ENCODE peak calls at places on chromosomes 12 and 14, in ten cellular contexts. A is upper lobe of left lung, E is thyroid gland, F is spleen, Z is A549, W is uterus, X is endothelial cell of umbilical vein, K is suprapubic skin, P is gastrocnemius medialis, O is IMR-90. M is an unnamed sample.

GRCh38 chr12:90791445-90791844 is 163.5 kb downstream of the CCER1 start:
- DNase-seq in A (no peak), E (no peak), F (no peak), Z (no peak), W (no peak), X (no peak), K (no peak), P (no peak), O (no peak), M (no peak)

GRCh38 chr14:80698974-80699373 is 242.6 kb downstream of the CEP128 start:
- DNase-seq in A (no peak), E (no peak), F (no peak), Z (no peak), W (no peak), X (no peak), K (no peak), P (no peak), O (no peak), M (no peak)

GRCh38 chr12:26971963-26972362 is 33.7 kb downstream of the FGFR1OP2 start:
- DNase-seq in A (no peak), E (no peak), F (no peak), Z (no peak), W (no peak), X (no peak), K (no peak), P (no peak), O (no peak), M (no peak)

GRCh38 chr12:89357297-89357730 is 5.0 kb upstream of the DUSP6 start:
- DNase-seq in A (no peak), E (no peak), F (no peak), Z (no peak), W (no peak), X (no peak), K (no peak), P (no peak), O (no peak), M (no peak)

GRCh38 chr12:124009781-124010180 is 36.8 kb downstream of the ZNF664 start:
- DNase-seq in A (no peak), E (no peak), F (no peak), Z (no peak), W (no peak), X (no peak), K (no peak), P (no peak), O (no peak), M (no peak)

GRCh38 chr12:56518570-56518969 is 3.0 kb upstream of the RBMS2 start:
- DNase-seq in A (no peak), E (no peak), F (no peak), Z (peak; percentile 64), W (no peak), X (peak; percentile 26), K (no peak), P (no peak), O (peak; percentile 66), M (no peak)

GRCh38 chr14:99260652-99261551 is 11.1 kb downstream of the BCL11B start:
- DNase-seq in A (no peak), E (no peak), F (peak; percentile 77), Z (no peak), W (no peak), X (no peak), K (no peak), P (no peak), O (no peak), M (no peak)

GRCh38 chr12:96197503-96198272 is 3.5 kb downstream of the ELK3 start:
- DNase-seq in A (no peak), E (no peak), F (no peak), Z (peak; percentile 86), W (no peak), X (peak; percentile 92), K (no peak), P (no peak), O (peak; percentile 97), M (no peak)

DNA sequence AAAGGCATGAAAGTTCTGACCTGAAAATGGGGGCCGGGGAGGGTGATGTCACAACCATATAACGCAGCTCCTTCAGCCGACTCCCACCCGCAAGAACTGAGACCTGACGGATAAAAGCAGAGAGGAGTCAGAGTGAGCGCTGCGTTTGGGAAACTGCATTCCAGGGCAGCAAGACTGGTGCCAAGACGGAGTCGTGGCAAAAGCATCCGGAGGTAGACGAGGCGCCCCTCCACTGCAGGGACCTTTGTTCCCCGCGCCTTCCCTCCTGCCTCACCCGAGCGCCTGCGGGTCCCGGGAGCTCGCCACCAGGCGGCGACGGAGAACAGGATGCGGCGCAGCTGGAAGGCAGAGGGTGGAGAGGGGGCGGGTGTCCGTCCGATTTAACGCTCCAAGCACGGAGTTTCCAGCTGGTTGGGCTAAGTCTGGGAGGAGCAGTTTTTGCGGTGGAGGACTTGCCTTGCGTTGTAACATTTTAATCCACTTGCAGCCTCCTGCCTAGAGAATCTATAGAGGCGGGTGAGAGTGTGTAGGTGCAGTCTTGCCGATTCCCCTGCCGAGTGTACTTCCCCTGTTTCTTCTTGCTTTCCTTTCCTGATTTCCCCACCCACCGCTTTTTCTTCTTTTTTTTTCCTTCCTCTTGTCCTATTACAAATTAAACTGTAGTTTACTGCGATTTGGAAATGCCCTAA is 1.2 kb upstream of the CPNE8 start:
- DNase-seq in A (peak; percentile 96), E (peak; percentile 90), F (peak; percentile 94), Z (peak; percentile 88), W (peak; percentile 84), X (peak; percentile 84), K (peak; percentile 90), P (peak; percentile 46), O (no peak), M (peak; percentile 91)
- TF ChIP-seq POLR2A in A (no peak), E (no peak), F (no peak), Z (peak; percentile 28), W (peak; percentile 45), X (no peak), K (peak; percentile 32), P (no peak), O (no peak), M (peak; percentile 67)

GRCh38 chr12:51924551-51925399 is 17.5 kb downstream of the ACVRL1 start:
- DNase-seq in A (no peak), E (no peak), F (no peak), Z (no peak), W (no peak), X (peak; percentile 48), K (peak; percentile 56), P (no peak), O (no peak), M (no peak)

GRCh38 chr12:51922146-51922545 is 14.8 kb downstream of the ACVRL1 start:
- DNase-seq in A (no peak), E (no peak), F (no peak), Z (no peak), W (no peak), X (no peak), K (no peak), P (no peak), O (no peak), M (no peak)

GRCh38 chr12:51925400-51926063 is 18.2 kb downstream of the ACVRL1 start:
- DNase-seq in A (no peak), E (no peak), F (no peak), Z (no peak), W (no peak), X (no peak), K (peak; percentile 49), P (no peak), O (no peak), M (peak; percentile 67)

GRCh38 chr12:51922762-51923505 is 15.6 kb downstream of the ACVRL1 start:
- DNase-seq in A (no peak), E (peak; percentile 29), F (no peak), Z (peak; percentile 22), W (peak; percentile 64), X (peak; percentile 56), K (peak; percentile 81), P (peak; percentile 41), O (peak; percentile 79), M (peak; percentile 73)

DNA sequence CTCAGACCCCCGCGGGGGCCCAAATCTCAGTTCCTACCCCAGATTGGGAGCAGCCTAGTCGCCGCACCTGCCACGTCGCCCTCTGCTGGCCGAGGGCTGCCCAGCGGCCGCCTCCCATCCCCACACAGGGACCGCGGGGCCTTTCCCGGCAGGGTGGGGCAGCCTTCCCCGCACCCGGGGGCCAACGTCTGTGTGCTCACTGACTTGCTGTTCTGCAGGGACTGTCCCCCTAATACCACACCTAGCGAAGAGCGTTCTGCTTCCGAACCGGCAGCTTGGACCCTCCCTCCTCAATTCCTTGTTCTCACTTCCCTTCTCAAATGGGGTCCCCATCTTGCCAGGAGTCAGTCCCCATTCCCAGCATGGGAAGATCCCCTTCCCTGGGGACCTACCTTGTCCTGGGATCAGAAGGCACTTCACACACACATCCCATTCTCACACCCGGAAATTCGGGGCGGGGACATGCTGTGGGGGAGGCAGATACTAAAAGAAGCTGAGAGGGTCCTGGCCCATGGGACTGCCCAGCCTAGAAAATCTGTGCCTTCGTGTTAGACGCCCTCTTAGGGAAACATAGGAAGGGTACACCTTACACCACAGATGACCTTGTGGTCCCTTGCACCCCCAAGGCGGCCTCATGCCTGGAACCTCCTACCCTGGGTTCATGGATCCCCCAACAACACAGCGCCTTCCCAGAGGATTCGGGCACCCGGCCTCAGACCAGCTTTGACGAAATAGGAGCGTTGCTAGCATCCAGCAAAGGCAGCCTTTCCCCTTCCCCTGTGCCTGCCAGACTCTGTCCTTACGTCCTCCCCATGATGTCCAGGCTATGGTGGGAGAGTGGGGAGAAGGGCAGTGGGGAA is 16.4 kb downstream of the ACVRL1 start:
- DNase-seq in A (peak; percentile 93), E (peak; percentile 50), F (peak; percentile 92), Z (no peak), W (peak; percentile 56), X (peak; percentile 69), K (peak; percentile 82), P (peak; percentile 21), O (no peak), M (no peak)
- TF ChIP-seq POLR2A in A (no peak), E (no peak), F (no peak), Z (no peak), W (no peak), X (peak; percentile 87), K (no peak), P (no peak), O (no peak), M (no peak)

GRCh38 chr12:46357438-46358324 is 14.9 kb downstream of the SLC38A2 start:
- DNase-seq in A (no peak), E (no peak), F (no peak), Z (peak; percentile 72), W (no peak), X (peak; percentile 81), K (no peak), P (no peak), O (peak; percentile 93), M (no peak)
- TF ChIP-seq POLR2A in A (no peak), E (no peak), F (no peak), Z (no peak), W (no peak), X (peak; percentile 91), K (no peak), P (no peak), O (peak; percentile 78), M (peak; percentile 37)

DNA sequence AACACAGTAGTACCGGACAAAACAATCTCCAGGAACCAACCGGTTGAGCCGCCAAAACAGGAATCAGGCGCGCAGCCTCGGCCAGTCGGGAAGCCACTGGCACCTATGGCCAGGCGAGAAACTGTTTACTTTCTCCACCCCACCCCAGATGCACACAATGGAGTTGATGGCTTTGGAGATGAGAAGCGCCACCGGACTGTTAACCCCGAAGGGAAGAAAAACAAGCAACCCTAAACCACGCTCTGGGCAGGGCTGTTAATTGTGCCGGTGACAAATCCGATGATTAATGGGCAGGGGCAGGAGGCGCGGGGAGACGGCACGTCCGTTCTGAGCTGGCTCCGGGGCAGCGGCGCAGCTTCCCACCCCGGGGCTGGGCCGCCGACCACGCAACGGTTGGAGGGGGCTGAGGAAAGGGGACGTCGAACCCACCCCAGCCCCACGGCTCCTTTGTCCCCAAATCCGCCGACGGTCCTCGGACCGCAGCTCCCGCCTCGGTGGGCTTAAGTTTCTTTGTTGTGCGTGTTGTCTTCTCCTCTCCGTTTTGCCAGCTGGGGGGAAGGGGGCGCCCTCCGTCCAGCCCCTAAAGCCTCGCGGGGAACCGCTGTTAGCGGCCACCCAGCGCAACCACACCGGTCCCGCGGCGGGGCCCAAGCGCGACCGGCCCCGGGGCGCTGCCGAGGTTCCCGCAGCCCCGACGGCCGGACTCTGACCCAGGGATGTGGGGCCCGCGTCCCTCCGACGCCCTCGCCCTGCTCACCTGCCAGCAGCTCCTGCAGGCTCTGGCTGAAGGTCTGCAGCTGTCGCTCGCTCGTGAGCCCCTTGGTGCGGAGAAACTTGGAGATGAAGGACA is 790 bp downstream of the BTG1 start:
- DNase-seq in A (peak; percentile 92), E (peak; percentile 47), F (peak; percentile 92), Z (peak; percentile 44), W (peak; percentile 66), X (peak; percentile 88), K (peak; percentile 78), P (peak; percentile 33), O (peak; percentile 52), M (peak; percentile 64)
- TF ChIP-seq POLR2A in A (no peak), E (no peak), F (peak; percentile 57), Z (peak; percentile 9), W (peak; percentile 35), X (peak; percentile 41), K (no peak), P (peak; percentile 0), O (no peak), M (peak; percentile 28)

M was measured in adrenal gland.